ENCODE peak calls at places on chromosomes 5 and 9, in seven cellular contexts. N is K562, Q is GM12865, T is lower leg skin, D is fibroblast of lung, M is uterus, A is OCI-LY7. Y is an unnamed sample.

GRCh38 chr5:112779531-112779930 is 41.8 kb downstream of the APC start:
- DNase-seq in N (no peak), Q (no peak), T (no peak), D (peak; percentile 92), M (no peak), A (no peak), Y (no peak)

GRCh38 chr9:114611516-114612271 is 603 bp downstream of the TMEM268 start:
- DNase-seq in N (peak; percentile 83), Q (peak; percentile 66), T (peak; percentile 90), D (peak; percentile 80), M (peak; percentile 74), A (peak; percentile 62), Y (peak; percentile 72)

GRCh38 chr5:150350524-150351344 is 6.8 kb upstream of the TCOF1 start:
- DNase-seq in N (peak; percentile 81), Q (peak; percentile 82), T (peak; percentile 91), D (peak; percentile 83), M (peak; percentile 67), A (peak; percentile 81), Y (no peak)

GRCh38 chr9:15310448-15310847 is 3.4 kb upstream of the TTC39B start:
- DNase-seq in N (no peak), Q (no peak), T (no peak), D (no peak), M (no peak), A (no peak), Y (no peak)

GRCh38 chr5:132294728-132295504 is 722 bp downstream of the SLC22A4 start:
- DNase-seq in N (peak; percentile 58), Q (peak; percentile 20), T (peak; percentile 91), D (peak; percentile 63), M (peak; percentile 51), A (no peak), Y (no peak)

GRCh38 chr9:112866662-112867274 is 23.9 kb downstream of the SLC46A2 start:
- DNase-seq in N (peak; percentile 33), Q (no peak), T (no peak), D (no peak), M (no peak), A (no peak), Y (no peak)

GRCh38 chr5:159518361-159518760 is 188.1 kb upstream of the IL12B start:
- DNase-seq in N (no peak), Q (no peak), T (no peak), D (no peak), M (no peak), A (no peak), Y (no peak)

GRCh38 chr5:102528600-102528999 is 29.8 kb upstream of the SLCO6A1 start:
- DNase-seq in N (no peak), Q (no peak), T (no peak), D (no peak), M (no peak), A (no peak), Y (no peak)

GRCh38 chr5:133533541-133533940 is 78.8 kb downstream of the FSTL4 start:
- DNase-seq in N (no peak), Q (no peak), T (no peak), D (no peak), M (no peak), A (no peak), Y (no peak)

GRCh38 chr9:114462791-114463190 is 42.5 kb downstream of the WHRN start:
- DNase-seq in N (no peak), Q (no peak), T (no peak), D (no peak), M (no peak), A (no peak), Y (no peak)

GRCh38 chr5:65907138-65907537 is 19.2 kb upstream of the ERBIN start:
- DNase-seq in N (no peak), Q (no peak), T (no peak), D (no peak), M (no peak), A (no peak), Y (no peak)

GRCh38 chr9:115595951-115596742 is 478.2 kb upstream of the TNC start:
- DNase-seq in N (no peak), Q (no peak), T (no peak), D (peak; percentile 59), M (no peak), A (no peak), Y (no peak)

GRCh38 chr9:37001461-37001860 is 32.6 kb downstream of the PAX5 start:
- DNase-seq in N (no peak), Q (peak; percentile 79), T (no peak), D (no peak), M (no peak), A (no peak), Y (no peak)

GRCh38 chr5:36060516-36060885 is 6.2 kb downstream of the UGT3A2 start:
- DNase-seq in N (peak; percentile 26), Q (peak; percentile 44), T (no peak), D (no peak), M (no peak), A (peak; percentile 30), Y (no peak)

GRCh38 chr9:86557063-86557766 is 203.0 kb upstream of the TUT7 start:
- DNase-seq in N (no peak), Q (no peak), T (no peak), D (peak; percentile 77), M (peak; percentile 67), A (no peak), Y (no peak)

GRCh38 chr5:14059810-14060209 is 83.3 kb upstream of the TRIO start:
- DNase-seq in N (no peak), Q (no peak), T (no peak), D (no peak), M (no peak), A (no peak), Y (no peak)

GRCh38 chr5:142303576-142303975 is 21.2 kb downstream of the SPRY4 start:
- DNase-seq in N (no peak), Q (no peak), T (no peak), D (no peak), M (no peak), A (no peak), Y (no peak)

GRCh38 chr5:145233461-145233860 is 601.7 kb downstream of the PRELID2 start:
- DNase-seq in N (no peak), Q (no peak), T (no peak), D (no peak), M (no peak), A (no peak), Y (no peak)

GRCh38 chr9:113596616-113597320 is 133.2 kb downstream of the RGS3 start:
- DNase-seq in N (no peak), Q (no peak), T (no peak), D (no peak), M (no peak), A (no peak), Y (no peak)

GRCh38 chr5:10351199-10351881 is 2.2 kb upstream of the MARCHF6 start:
- DNase-seq in N (no peak), Q (no peak), T (no peak), D (peak; percentile 81), M (no peak), A (no peak), Y (no peak)

GRCh38 chr5:171129308-171129707 is 179.7 kb upstream of the TLX3 start:
- DNase-seq in N (no peak), Q (no peak), T (no peak), D (no peak), M (no peak), A (no peak), Y (no peak)
- TF ChIP-seq CTCF in N (no peak), Q (no peak), T (no peak), D (no peak), M (no peak), A (no peak), Y (peak; percentile 31)

DNA sequence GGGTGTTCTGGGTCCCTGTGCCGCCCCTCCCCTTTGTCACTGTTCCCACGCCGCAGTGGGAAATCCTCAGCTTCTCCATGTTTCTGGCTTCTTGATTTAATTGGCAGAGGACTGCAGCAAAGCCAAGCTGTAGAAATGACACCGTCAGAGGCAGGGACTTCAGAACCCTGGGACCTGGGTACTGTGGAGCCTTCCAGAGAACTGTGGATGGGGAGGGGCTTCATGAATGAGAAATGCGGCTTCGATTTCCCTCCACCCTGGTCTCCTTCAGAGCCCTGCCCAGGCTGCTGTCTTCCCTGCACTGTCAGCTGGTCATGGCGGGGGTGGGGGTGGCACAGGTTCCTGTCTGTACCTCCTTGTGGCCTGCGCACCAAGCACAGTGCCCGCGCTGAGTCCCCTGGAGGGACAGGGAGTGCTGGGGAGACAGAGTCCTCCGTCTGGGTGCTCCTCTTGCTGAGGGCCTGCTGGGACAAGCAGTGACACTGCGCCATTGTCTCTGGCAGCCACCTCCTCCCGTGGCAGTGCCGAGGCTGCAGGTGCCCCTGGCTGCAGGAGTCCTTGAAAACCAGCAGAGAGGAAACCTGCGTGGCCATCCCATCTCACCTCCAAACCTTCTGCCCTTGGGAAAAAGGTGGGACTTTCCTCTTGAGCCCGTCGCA is 47.2 kb downstream of the COL5A1 start:
- DNase-seq in N (no peak), Q (no peak), T (no peak), D (no peak), M (no peak), A (no peak), Y (no peak)
- TF ChIP-seq CTCF in N (no peak), Q (no peak), T (no peak), D (no peak), M (no peak), A (no peak), Y (no peak)

DNA sequence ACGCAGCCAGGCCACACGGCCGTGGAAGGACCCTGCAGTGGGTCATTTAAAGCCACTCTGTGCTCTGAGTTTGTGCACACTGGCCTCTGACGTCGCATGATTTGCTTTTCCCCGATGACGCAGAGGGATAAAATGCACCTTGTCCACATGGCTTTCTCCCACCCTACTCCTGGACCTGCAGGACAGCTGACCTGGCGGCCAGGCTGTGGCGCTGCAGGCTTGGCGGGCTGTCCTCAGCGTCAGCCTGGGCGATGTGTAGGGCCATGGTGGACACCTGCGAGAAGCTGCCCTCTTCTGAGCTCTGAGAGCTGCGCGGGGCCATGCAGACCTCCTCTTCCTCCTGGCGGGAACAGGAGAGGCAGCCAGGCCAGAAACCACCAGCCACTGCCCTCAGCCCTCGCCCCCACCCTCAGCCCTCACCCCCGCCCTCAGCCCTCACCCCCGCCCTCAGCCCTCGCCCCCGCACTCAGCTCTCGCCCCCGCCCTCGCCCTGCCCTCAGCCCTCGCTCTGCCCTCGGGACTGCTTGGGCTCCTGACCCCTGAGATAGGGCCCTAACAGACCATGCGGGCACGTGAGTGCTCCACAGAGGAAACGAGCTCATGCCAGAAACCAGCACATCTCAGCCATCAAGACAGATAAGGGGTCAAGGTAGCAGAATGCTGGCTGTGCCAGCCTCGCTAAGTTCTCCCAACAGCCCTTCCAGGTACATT is 20.0 kb upstream of the SCGB3A1 start:
- DNase-seq in N (peak; percentile 74), Q (no peak), T (no peak), D (no peak), M (no peak), A (no peak), Y (no peak)
- TF ChIP-seq CTCF in N (peak; percentile 87), Q (no peak), T (no peak), D (no peak), M (no peak), A (no peak), Y (no peak)

GRCh38 chr9:124854822-124855221 is 1.6 kb downstream of the WDR38 start:
- DNase-seq in N (no peak), Q (no peak), T (no peak), D (no peak), M (no peak), A (no peak), Y (no peak)

GRCh38 chr9:124852121-124852828 is 985 bp upstream of the WDR38 start:
- DNase-seq in N (no peak), Q (no peak), T (no peak), D (no peak), M (no peak), A (no peak), Y (no peak)

GRCh38 chr9:124853605-124854143 is 414 bp downstream of the WDR38 start:
- DNase-seq in N (no peak), Q (no peak), T (no peak), D (no peak), M (no peak), A (no peak), Y (no peak)

GRCh38 chr9:124854161-124854560 is 901 bp downstream of the WDR38 start:
- DNase-seq in N (no peak), Q (no peak), T (no peak), D (no peak), M (no peak), A (no peak), Y (no peak)

GRCh38 chr9:124852829-124853531 is at the start of gene WDR38:
- DNase-seq in N (peak; percentile 86), Q (peak; percentile 88), T (peak; percentile 94), D (peak; percentile 72), M (peak; percentile 77), A (peak; percentile 76), Y (peak; percentile 88)
- TF ChIP-seq CTCF in N (peak; percentile 93), Q (peak; percentile 90), T (peak; percentile 90), D (peak; percentile 85), M (peak; percentile 99), A (peak; percentile 94), Y (peak; percentile 100)